ENCODE peak calls at places on chromosomes 11 and 22, in four cellular contexts. One of them, this sample, is unnamed.

GRCh38 chr11:63698976-63699733 is 17.9 kb downstream of the RTN3 start:
- DNase-seq in colonic mucosa: peak; percentile 42
- DNase-seq in trophoblast cell: peak; percentile 77
- DNase-seq in PC-3: no peak
- DNase-seq in this sample: no peak

GRCh38 chr11:18802381-18803257 is 11.0 kb upstream of the PTPN5 start:
- DNase-seq in colonic mucosa: peak; percentile 37
- DNase-seq in trophoblast cell: peak; percentile 73
- DNase-seq in PC-3: peak; percentile 78
- DNase-seq in this sample: peak; percentile 87

GRCh38 chr22:41050873-41051272 is 41.5 kb upstream of the EP300 start:
- DNase-seq in colonic mucosa: no peak
- DNase-seq in trophoblast cell: peak; percentile 73
- DNase-seq in PC-3: no peak
- DNase-seq in this sample: peak; percentile 43

GRCh38 chr11:86151188-86152005 is 82.5 kb upstream of the PICALM start:
- DNase-seq in colonic mucosa: no peak
- DNase-seq in trophoblast cell: peak; percentile 54
- DNase-seq in PC-3: peak; percentile 47
- DNase-seq in this sample: peak; percentile 49

GRCh38 chr11:64560139-64560771 is 30.8 kb upstream of the SLC22A12 start:
- DNase-seq in colonic mucosa: no peak
- DNase-seq in trophoblast cell: no peak
- DNase-seq in PC-3: no peak
- DNase-seq in this sample: no peak

GRCh38 chr22:46019351-46019750 is 42.4 kb upstream of the WNT7B start:
- DNase-seq in colonic mucosa: no peak
- DNase-seq in trophoblast cell: no peak
- DNase-seq in PC-3: peak; percentile 51
- DNase-seq in this sample: no peak

GRCh38 chr11:2409026-2409553 is 8.5 kb downstream of the TSSC4 start:
- DNase-seq in colonic mucosa: no peak
- DNase-seq in trophoblast cell: no peak
- DNase-seq in PC-3: no peak
- DNase-seq in this sample: no peak

GRCh38 chr11:65522640-65523322 is 2.1 kb upstream of the SCYL1 start:
- DNase-seq in colonic mucosa: no peak
- DNase-seq in trophoblast cell: no peak
- DNase-seq in PC-3: no peak
- DNase-seq in this sample: no peak

GRCh38 chr22:43862074-43862881 is at the start of gene SULT4A1:
- DNase-seq in colonic mucosa: no peak
- DNase-seq in trophoblast cell: no peak
- DNase-seq in PC-3: no peak
- DNase-seq in this sample: peak; percentile 9

GRCh38 chr22:46619830-46620501 is at the start of gene GRAMD4:
- DNase-seq in colonic mucosa: no peak
- DNase-seq in trophoblast cell: no peak
- DNase-seq in PC-3: no peak
- DNase-seq in this sample: no peak

GRCh38 chr11:100445231-100445735 is 241.8 kb upstream of the ARHGAP42 start:
- DNase-seq in colonic mucosa: no peak
- DNase-seq in trophoblast cell: no peak
- DNase-seq in PC-3: peak; percentile 59
- DNase-seq in this sample: no peak

GRCh38 chr11:68379216-68379615 is 66.8 kb downstream of the LRP5 start:
- DNase-seq in colonic mucosa: no peak
- DNase-seq in trophoblast cell: no peak
- DNase-seq in PC-3: no peak
- DNase-seq in this sample: no peak

GRCh38 chr22:23837911-23838685 is 708 bp downstream of the DERL3 start:
- DNase-seq in colonic mucosa: no peak
- DNase-seq in trophoblast cell: no peak
- DNase-seq in PC-3: no peak
- DNase-seq in this sample: no peak

GRCh38 chr22:48342016-48342415 is 1485.7 kb downstream of the BRD1 start:
- DNase-seq in colonic mucosa: no peak
- DNase-seq in trophoblast cell: no peak
- DNase-seq in PC-3: no peak
- DNase-seq in this sample: no peak

GRCh38 chr11:2759228-2760195 is 59.7 kb upstream of the KCNQ1OT1 start:
- DNase-seq in colonic mucosa: peak; percentile 16
- DNase-seq in trophoblast cell: no peak
- DNase-seq in PC-3: no peak
- DNase-seq in this sample: no peak

GRCh38 chr11:126997196-126997595 is 3.4 kb downstream of the KIRREL3 start:
- DNase-seq in colonic mucosa: no peak
- DNase-seq in trophoblast cell: no peak
- DNase-seq in PC-3: no peak
- DNase-seq in this sample: peak; percentile 35

GRCh38 chr22:17336061-17336460 is 33.2 kb upstream of the CECR2 start:
- DNase-seq in colonic mucosa: no peak
- DNase-seq in trophoblast cell: no peak
- DNase-seq in PC-3: no peak
- DNase-seq in this sample: no peak

DNA sequence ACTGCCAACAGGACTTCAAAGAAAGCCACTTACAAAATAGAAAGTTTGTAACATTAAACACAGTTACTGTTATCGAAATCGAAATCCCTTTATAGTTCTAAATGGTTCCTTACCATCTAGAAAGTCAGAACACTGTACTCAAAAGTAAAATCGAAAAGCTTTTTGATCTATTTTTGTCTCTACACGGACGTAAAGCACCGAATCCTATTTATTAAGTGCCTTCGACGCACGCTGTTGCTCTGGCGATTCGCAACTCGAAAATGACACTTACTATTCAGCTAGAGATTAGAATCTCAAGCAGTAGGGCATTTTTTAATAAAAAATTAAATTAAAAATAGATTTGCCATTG is 78.3 kb downstream of the LARGE1 start:
- DNase-seq in colonic mucosa: no peak
- DNase-seq in trophoblast cell: no peak
- DNase-seq in PC-3: no peak
- DNase-seq in this sample: no peak
- H3K9ac ChIP-seq in colonic mucosa: no peak overlapping the region
- H3K9ac ChIP-seq in trophoblast cell: no peak overlapping the region
- H3K9ac ChIP-seq in PC-3: no peak overlapping the region
- H3K9ac ChIP-seq in this sample: no peak overlapping the region

DNA sequence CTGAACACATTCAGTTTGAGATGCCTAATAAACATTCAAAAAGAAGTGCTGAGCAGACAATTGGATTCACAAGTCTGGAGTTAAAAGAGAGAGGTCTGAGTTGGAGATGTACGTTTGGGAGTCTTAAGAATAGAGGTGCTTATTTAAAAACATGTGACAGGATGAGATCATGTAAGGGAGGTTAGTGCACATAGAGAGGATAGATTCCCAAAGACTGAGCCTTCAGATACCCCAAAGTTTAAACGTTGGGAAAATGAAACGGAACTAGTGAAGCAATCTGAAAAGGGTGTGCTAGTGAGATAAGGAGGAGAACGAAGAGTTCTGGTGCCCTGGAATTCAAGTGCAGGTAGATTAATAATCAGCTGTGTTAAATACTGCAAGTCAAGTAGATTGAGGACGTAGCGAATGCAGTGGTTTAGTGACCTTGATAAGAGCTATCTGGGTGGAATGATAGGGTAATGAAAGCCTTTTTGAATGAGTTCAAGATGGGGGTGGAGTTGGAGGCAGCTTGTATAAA is 63.7 kb downstream of the HIPK3 start:
- DNase-seq in colonic mucosa: no peak
- DNase-seq in trophoblast cell: no peak
- DNase-seq in PC-3: no peak
- DNase-seq in this sample: no peak
- H3K4me3 ChIP-seq in colonic mucosa: no peak overlapping the region
- H3K4me3 ChIP-seq in trophoblast cell: no peak overlapping the region
- H3K4me3 ChIP-seq in PC-3: no peak overlapping the region
- H3K4me3 ChIP-seq in this sample: no peak overlapping the region

GRCh38 chr11:72724851-72725730 is 27.1 kb downstream of the ARAP1 start:
- DNase-seq in colonic mucosa: peak; percentile 81
- DNase-seq in trophoblast cell: peak; percentile 92
- DNase-seq in PC-3: peak; percentile 95
- DNase-seq in this sample: peak; percentile 92

GRCh38 chr11:72726266-72727220 is 25.7 kb downstream of the ARAP1 start:
- DNase-seq in colonic mucosa: no peak
- DNase-seq in trophoblast cell: peak; percentile 54
- DNase-seq in PC-3: no peak
- DNase-seq in this sample: no peak

GRCh38 chr11:72727521-72727920 is 24.7 kb downstream of the ARAP1 start:
- DNase-seq in colonic mucosa: no peak
- DNase-seq in trophoblast cell: no peak
- DNase-seq in PC-3: no peak
- DNase-seq in this sample: no peak

GRCh38 chr11:72724021-72724561 is 28.1 kb downstream of the ARAP1 start:
- DNase-seq in colonic mucosa: no peak
- DNase-seq in trophoblast cell: no peak
- DNase-seq in PC-3: no peak
- DNase-seq in this sample: no peak

GRCh38 chr11:72725731-72726042 is 26.5 kb downstream of the ARAP1 start:
- DNase-seq in colonic mucosa: no peak
- DNase-seq in trophoblast cell: no peak
- DNase-seq in PC-3: no peak
- DNase-seq in this sample: no peak
- H3K4me1 ChIP-seq in colonic mucosa: peaks cover 10% of the 10 kb centered on the region
- H3K4me1 ChIP-seq in trophoblast cell: peaks cover 19% of the 10 kb centered on the region
- H3K4me1 ChIP-seq in PC-3: peaks cover 22% of the 10 kb centered on the region
- H3K4me1 ChIP-seq in this sample: peaks cover 30% of the 10 kb centered on the region

DNA sequence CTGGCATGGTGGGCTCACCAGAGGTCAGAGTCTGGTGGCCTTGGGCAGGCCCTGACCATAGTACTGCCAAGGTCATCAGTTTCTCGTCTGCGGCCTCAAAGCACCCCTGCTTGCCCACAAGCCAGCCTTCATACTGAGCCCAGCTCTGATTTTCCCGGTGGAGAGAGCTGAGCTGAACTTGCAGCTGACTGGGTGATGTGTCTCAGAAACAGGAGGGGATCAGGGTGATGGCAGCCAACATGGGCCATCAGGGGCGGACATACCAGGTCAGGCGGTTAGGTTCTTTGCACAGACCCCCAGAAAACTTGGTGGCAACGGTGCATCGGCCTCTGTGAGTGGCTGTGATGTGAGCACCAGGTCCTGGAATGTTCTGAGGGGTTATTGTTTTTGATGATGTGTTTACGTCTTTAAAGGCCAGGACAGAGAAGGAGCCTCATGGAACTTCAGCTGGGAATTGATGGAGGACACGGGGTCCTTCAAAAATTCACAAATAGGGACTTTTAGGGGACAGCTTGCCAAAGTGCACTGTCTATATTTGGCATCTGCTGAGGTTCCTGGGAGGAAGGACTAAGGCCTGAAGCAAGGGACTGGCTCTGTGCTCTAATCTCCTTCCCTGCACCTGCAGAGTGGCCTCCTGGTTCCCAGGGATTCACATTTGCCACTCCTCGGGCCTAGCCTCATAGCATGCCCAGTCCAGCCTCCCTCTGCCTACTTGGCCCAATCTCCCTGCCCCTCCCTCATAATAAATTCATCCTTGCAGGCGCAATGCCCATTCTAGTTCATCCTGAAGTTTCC is 131.2 kb downstream of the OSBP2 start:
- DNase-seq in colonic mucosa: no peak
- DNase-seq in trophoblast cell: no peak
- DNase-seq in PC-3: no peak
- DNase-seq in this sample: no peak
- H3K9ac ChIP-seq in colonic mucosa: no peak overlapping the region
- H3K9ac ChIP-seq in trophoblast cell: no peak overlapping the region
- H3K9ac ChIP-seq in PC-3: no peak overlapping the region
- H3K9ac ChIP-seq in this sample: no peak overlapping the region

GRCh38 chr11:72103754-72104167 is 664 bp upstream of the LAMTOR1 start:
- DNase-seq in colonic mucosa: no peak
- DNase-seq in trophoblast cell: no peak
- DNase-seq in PC-3: no peak
- DNase-seq in this sample: no peak
- H3K4me3 ChIP-seq in colonic mucosa: peak overlapping the region; percentile 80
- H3K4me3 ChIP-seq in trophoblast cell: peak overlapping the region; percentile 18
- H3K4me3 ChIP-seq in PC-3: no peak overlapping the region
- H3K4me3 ChIP-seq in this sample: peak overlapping the region; percentile 73

GRCh38 chr11:130909650-130910049 is 6.6 kb downstream of the SNX19 start:
- DNase-seq in colonic mucosa: no peak
- DNase-seq in trophoblast cell: no peak
- DNase-seq in PC-3: peak; percentile 12
- DNase-seq in this sample: peak; percentile 19

GRCh38 chr11:130915556-130916237 is 582 bp downstream of the SNX19 start:
- DNase-seq in colonic mucosa: no peak
- DNase-seq in trophoblast cell: peak; percentile 7
- DNase-seq in PC-3: no peak
- DNase-seq in this sample: no peak

GRCh38 chr11:130913268-130913667 is 3.0 kb downstream of the SNX19 start:
- DNase-seq in colonic mucosa: no peak
- DNase-seq in trophoblast cell: no peak
- DNase-seq in PC-3: no peak
- DNase-seq in this sample: no peak

GRCh38 chr11:130911306-130911705 is 5.0 kb downstream of the SNX19 start:
- DNase-seq in colonic mucosa: no peak
- DNase-seq in trophoblast cell: no peak
- DNase-seq in PC-3: no peak
- DNase-seq in this sample: no peak

DNA sequence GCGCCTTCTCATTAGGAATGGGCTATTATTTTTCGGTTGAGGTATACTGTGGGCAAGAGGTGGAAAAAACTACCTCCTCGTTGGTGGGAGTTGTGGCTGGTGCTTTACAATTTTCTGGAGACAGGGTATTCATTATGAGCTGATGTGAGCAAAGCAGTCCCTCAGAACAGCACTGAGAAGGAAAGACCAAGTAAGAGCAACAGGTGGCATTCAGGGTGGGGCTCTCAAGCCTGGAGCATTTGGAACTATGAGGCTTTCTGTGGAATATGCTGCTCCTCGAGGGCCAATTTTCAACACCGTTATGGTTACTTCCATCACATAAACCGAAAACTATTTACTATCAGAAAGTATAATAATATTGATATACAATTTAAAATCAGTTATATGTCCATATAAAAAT is 3.7 kb downstream of the SNX19 start:
- DNase-seq in colonic mucosa: no peak
- DNase-seq in trophoblast cell: no peak
- DNase-seq in PC-3: no peak
- DNase-seq in this sample: no peak
- H3K4me1 ChIP-seq in colonic mucosa: peaks cover 6% of the 10 kb centered on the region
- H3K4me1 ChIP-seq in trophoblast cell: peaks cover 6% of the 10 kb centered on the region
- H3K4me1 ChIP-seq in PC-3: peaks cover 30% of the 10 kb centered on the region
- H3K4me1 ChIP-seq in this sample: peaks cover 55% of the 10 kb centered on the region

This sample was measured in adipocyte.